ENCODE peak calls at places on chromosomes 11 and 22, in seven cellular contexts. H is left ventricle myocardium inferior; X is esophagus squamous epithelium; Y is neural crest cell; Q is heart right ventricle; I is psoas muscle; Z is CD4-positive, alpha-beta T cell. N is an unnamed sample.

GRCh38 chr22:44186121-44186510 is 5.4 kb downstream of the PARVG start:
- DNase-seq in Y (no peak), I (no peak), Q (no peak), Z (no peak), H (no peak), X (no peak), N (no peak)

GRCh38 chr11:78030429-78031325 is 7.6 kb upstream of the KCTD14 start:
- DNase-seq in I (peak), Z (no peak), X (no peak), Y (no peak), Q (peak), H (peak), N (no peak)

GRCh38 chr11:87306260-87306861 is 268.6 kb downstream of the TMEM135 start:
- DNase-seq in H (no peak), I (no peak), Y (no peak), Q (no peak), Z (no peak), X (no peak), N (no peak)

GRCh38 chr11:12099132-12099873 is 11.1 kb upstream of the MICAL2 start:
- DNase-seq in H (no peak), I (no peak), Q (no peak), Z (no peak), Y (no peak), X (no peak), N (no peak)

GRCh38 chr22:40401532-40401931 is 31.1 kb downstream of the SGSM3 start:
- DNase-seq in Z (peak), I (no peak), X (no peak), Y (no peak), Q (no peak), H (no peak), N (no peak)

GRCh38 chr11:118306556-118306955 is 2.0 kb downstream of the CD3E start:
- DNase-seq in H (no peak), Y (no peak), Z (no peak), I (no peak), X (no peak), Q (no peak), N (no peak)

GRCh38 chr11:19660076-19660475 is 52.6 kb upstream of the NAV2 start:
- DNase-seq in Z (no peak), H (no peak), X (no peak), Q (no peak), Y (no peak), I (no peak), N (peak)

GRCh38 chr11:107719557-107720304 is 7.9 kb upstream of the SLN start:
- DNase-seq in Z (no peak), X (no peak), I (no peak), Y (no peak), Q (no peak), H (no peak), N (no peak)

GRCh38 chr22:49298834-49299750 is 528.6 kb downstream of the BRD1 start:
- DNase-seq in Z (peak), I (no peak), H (no peak), Q (peak), X (no peak), Y (no peak), N (no peak)

GRCh38 chr11:72840780-72841179 is 26.6 kb downstream of the ATG16L2 start:
- DNase-seq in Y (no peak), Q (no peak), X (no peak), I (no peak), Z (no peak), H (no peak), N (no peak)

GRCh38 chr11:67027483-67027930 is 4.6 kb downstream of the SYT12 start:
- DNase-seq in H (no peak), I (no peak), Z (no peak), X (no peak), Y (no peak), Q (no peak), N (no peak)

GRCh38 chr22:38398609-38399401 is 56.2 kb downstream of the KCNJ4 start:
- DNase-seq in X (peak), Q (peak), I (peak), H (peak), Y (peak), Z (peak), N (peak)

GRCh38 chr22:46826438-46826837 is 64.0 kb downstream of the TBC1D22A start:
- DNase-seq in Q (no peak), H (no peak), I (no peak), X (no peak), Z (no peak), Y (no peak), N (no peak)

GRCh38 chr11:44286268-44286880 is 23.6 kb downstream of the ALX4 start:
- DNase-seq in Z (peak), I (peak), X (no peak), H (no peak), Y (peak), Q (peak), N (peak)

GRCh38 chr11:61826930-61827572 is 1.0 kb upstream of the FADS2 start:
- DNase-seq in H (no peak), Q (no peak), I (no peak), X (no peak), Z (no peak), Y (no peak), N (peak)

GRCh38 chr11:5618807-5619206 is 6.0 kb upstream of the TRIM34 start:
- DNase-seq in Y (no peak), H (no peak), Q (no peak), Z (no peak), I (no peak), X (no peak), N (no peak)

GRCh38 chr22:17085277-17086091 is 684 bp downstream of the IL17RA start:
- DNase-seq in Z (peak), X (no peak), H (peak), Q (no peak), Y (no peak), I (peak), N (no peak)

GRCh38 chr11:2477254-2477653 is 32.4 kb downstream of the KCNQ1 start:
- DNase-seq in I (no peak), Z (no peak), H (no peak), X (no peak), Y (no peak), Q (no peak), N (no peak)

GRCh38 chr11:102669664-102670063 is 35.9 kb downstream of the MMP27 start:
- DNase-seq in Y (no peak), X (no peak), H (no peak), Z (no peak), I (no peak), Q (no peak), N (no peak)

GRCh38 chr11:122215244-122215992 is 99.4 kb upstream of the BLID start:
- DNase-seq in Q (peak), Z (no peak), X (no peak), H (peak), I (peak), Y (peak), N (peak)

GRCh38 chr11:46363455-46363920 is 16.2 kb downstream of the DGKZ start:
- DNase-seq in Z (no peak), Y (no peak), Q (peak), X (no peak), I (peak), H (peak), N (no peak)

GRCh38 chr11:31236052-31236652 is 133.4 kb downstream of the DCDC1 start:
- DNase-seq in I (no peak), Q (no peak), H (no peak), X (no peak), Z (no peak), Y (no peak), N (no peak)

GRCh38 chr11:101835465-101836063 is 79.2 kb upstream of the CEP126 start:
- DNase-seq in Z (no peak), I (no peak), Y (no peak), Q (no peak), X (no peak), H (no peak), N (no peak)

GRCh38 chr11:58142781-58143180 is 17.5 kb upstream of the OR9I1 start:
- DNase-seq in I (no peak), X (no peak), Y (no peak), Z (no peak), Q (no peak), H (no peak), N (no peak)

GRCh38 chr11:61392991-61393595 is 706 bp downstream of the TMEM216 start:
- DNase-seq in I (no peak), Z (no peak), Q (no peak), Y (no peak), H (no peak), X (no peak), N (peak)

GRCh38 chr11:2929880-2930704 is 872 bp upstream of the PHLDA2 start:
- DNase-seq in Q (no peak), Y (no peak), H (no peak), X (no peak), Z (no peak), I (peak), N (peak)

GRCh38 chr11:123494195-123495050 is 64.4 kb downstream of the GRAMD1B start:
- DNase-seq in Y (no peak), I (no peak), Q (no peak), Z (no peak), H (no peak), X (no peak), N (no peak)

GRCh38 chr22:38172489-38173155 is 9.0 kb downstream of the PLA2G6 start:
- DNase-seq in X (no peak), Z (no peak), I (peak), H (peak), Y (no peak), Q (peak), N (no peak)

GRCh38 chr11:62142043-62142375 is 18.2 kb downstream of the INCENP start:
- DNase-seq in Z (peak), X (no peak), I (no peak), H (no peak), Q (no peak), Y (no peak), N (no peak)

GRCh38 chr11:64038500-64038899 is 2.8 kb downstream of the FLRT1 start:
- DNase-seq in X (no peak), H (no peak), Z (no peak), Q (no peak), Y (no peak), I (no peak), N (no peak)

GRCh38 chr11:134466035-134466908 is 54.2 kb upstream of the B3GAT1 start:
- DNase-seq in H (no peak), X (no peak), Y (peak), Q (no peak), I (no peak), Z (no peak), N (no peak)

GRCh38 chr22:47197735-47198500 is 435.5 kb downstream of the TBC1D22A start:
- DNase-seq in Y (no peak), Z (peak), I (no peak), H (no peak), X (no peak), Q (no peak), N (no peak)

GRCh38 chr11:56700242-56700918 is 1.5 kb downstream of the OR9G1 start:
- DNase-seq in Q (no peak), I (no peak), Z (no peak), H (no peak), X (no peak), Y (no peak), N (no peak)

GRCh38 chr11:107102692-107103463 is 84.6 kb upstream of the GUCY1A2 start:
- DNase-seq in I (peak), Z (no peak), Y (no peak), X (no peak), H (no peak), Q (no peak), N (no peak)

GRCh38 chr22:37609240-37610152 is 862 bp downstream of the GGA1 start:
- DNase-seq in Z (no peak), I (no peak), H (no peak), Q (no peak), X (no peak), Y (no peak), N (peak)

GRCh38 chr22:36365020-36365411 is 22.8 kb downstream of the MYH9 start:
- DNase-seq in X (no peak), I (peak), Y (no peak), H (peak), Z (peak), Q (peak), N (peak)

GRCh38 chr11:113166280-113166679 is 148.1 kb upstream of the TTC12 start:
- DNase-seq in Z (no peak), Y (no peak), I (no peak), X (no peak), H (no peak), Q (no peak), N (no peak)

GRCh38 chr11:36041988-36042606 is 98.2 kb downstream of the LDLRAD3 start:
- DNase-seq in H (no peak), Q (no peak), Z (no peak), Y (no peak), X (no peak), I (no peak), N (peak)
- TF ChIP-seq CTCF in H (peak), Q (peak), Z (no peak), Y (peak), X (peak), I (peak), N (peak)

DNA sequence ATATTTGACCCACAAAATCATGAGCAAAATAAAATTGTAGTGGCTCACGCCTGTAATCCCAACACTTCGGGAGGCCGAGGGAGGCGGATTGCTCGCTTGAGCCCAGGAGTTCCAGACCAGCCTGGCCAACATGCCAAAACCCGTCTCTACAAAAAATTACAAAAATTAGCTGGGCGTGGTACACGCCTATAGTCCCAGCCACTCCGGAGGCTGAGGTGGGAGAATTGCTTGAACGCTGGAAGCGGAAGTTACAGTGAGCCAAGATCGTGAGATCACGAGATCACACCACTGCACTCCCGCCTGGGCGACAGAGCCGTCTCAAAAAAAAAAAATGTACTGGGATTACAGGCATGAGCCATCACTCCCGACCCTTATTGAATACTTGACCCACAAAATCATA is 2.0 kb upstream of the RRAS2 start:
- DNase-seq in Z (no peak), H (no peak), X (no peak), Q (no peak), Y (no peak), I (no peak), N (no peak)
- TF ChIP-seq CTCF in Z (no peak), H (no peak), X (no peak), Q (no peak), Y (no peak), I (no peak), N (no peak)

DNA sequence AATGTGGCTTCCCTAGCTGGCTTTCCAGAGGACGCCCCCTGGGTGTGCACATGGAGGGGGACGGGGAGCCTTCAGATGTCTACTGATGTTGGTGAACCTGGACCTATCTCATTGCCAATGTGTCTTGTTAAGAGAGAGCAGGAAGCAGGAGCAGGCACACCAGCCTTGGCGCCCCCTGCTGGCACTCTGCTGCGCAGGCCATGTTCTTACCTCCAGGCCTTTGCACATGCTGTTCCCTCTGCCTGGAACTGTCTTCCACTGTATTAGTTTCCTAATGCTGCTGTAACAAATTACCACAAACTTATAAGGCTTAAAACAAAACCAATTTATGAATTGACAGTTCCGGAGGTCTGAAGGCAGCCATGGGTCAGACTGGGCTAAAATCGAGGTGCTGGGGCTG is 23.6 kb upstream of the MN1 start:
- DNase-seq in Z (no peak), Y (peak), I (no peak), H (no peak), Q (no peak), X (no peak), N (no peak)
- TF ChIP-seq CTCF in Z (no peak), Y (peak), I (peak), H (peak), Q (peak), X (no peak), N (no peak)

DNA sequence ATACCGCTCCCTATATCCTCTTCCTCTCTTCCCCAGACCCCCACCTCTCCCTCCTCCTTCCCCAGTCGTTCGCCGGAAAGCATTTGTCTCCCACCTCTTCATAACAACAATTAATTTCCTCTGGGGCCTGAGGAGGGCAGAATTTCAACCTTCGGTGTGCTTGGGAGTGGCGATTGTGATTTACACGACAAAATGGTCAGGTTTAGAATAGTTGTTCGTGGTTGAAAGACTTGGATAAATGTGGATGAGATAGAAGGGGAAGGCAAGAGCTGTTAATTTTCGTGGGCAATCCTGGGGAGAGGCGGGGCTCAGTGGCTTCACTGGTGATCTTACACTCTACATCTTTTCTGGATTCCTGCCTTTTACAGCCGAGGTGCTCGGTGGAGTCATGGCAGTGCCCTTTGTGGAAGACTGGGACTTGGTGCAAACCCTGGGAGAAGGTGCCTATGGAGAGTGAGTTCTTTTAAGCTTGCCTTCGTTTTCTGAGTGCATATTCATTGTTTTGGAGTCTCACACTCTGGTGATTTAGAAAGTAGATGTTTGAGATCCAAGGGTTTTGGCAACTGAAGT is 1.5 kb downstream of the CHEK1 start:
- DNase-seq in H (no peak), Q (no peak), Z (no peak), I (no peak), X (no peak), Y (no peak), N (peak)
- TF ChIP-seq CTCF in H (no peak), Q (peak), Z (peak), I (no peak), X (no peak), Y (peak), N (peak)

DNA sequence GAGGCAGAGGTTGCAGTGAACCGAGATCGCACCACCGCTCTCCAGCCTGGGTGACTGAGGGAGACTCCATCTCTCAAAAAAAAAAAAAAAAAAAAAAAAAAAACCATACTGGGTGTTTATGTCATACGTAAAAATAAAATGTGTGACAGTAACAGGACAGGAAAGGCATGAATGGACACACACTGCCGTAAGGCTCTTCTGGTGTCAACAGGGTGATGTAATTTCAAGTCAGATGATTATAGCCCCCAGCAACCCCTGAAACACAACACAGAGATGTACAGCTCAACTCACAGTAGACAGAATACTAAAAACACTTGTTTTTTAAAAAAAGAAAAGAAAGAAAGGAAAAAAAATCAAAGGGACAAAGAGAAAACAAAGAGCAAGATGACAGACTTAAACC is 22.2 kb downstream of the SBF1 start:
- DNase-seq in H (no peak), I (no peak), Q (no peak), X (no peak), Z (no peak), Y (no peak), N (no peak)
- TF ChIP-seq CTCF in H (no peak), I (no peak), Q (no peak), X (no peak), Z (no peak), Y (no peak), N (no peak)

GRCh38 chr11:6666302-6667183 is 10.9 kb upstream of the DCHS1 start:
- DNase-seq in I (no peak), H (no peak), Y (no peak), Q (no peak), Z (no peak), X (no peak), N (no peak)
- TF ChIP-seq CTCF in I (no peak), H (no peak), Y (no peak), Q (no peak), Z (no peak), X (no peak), N (no peak)

DNA sequence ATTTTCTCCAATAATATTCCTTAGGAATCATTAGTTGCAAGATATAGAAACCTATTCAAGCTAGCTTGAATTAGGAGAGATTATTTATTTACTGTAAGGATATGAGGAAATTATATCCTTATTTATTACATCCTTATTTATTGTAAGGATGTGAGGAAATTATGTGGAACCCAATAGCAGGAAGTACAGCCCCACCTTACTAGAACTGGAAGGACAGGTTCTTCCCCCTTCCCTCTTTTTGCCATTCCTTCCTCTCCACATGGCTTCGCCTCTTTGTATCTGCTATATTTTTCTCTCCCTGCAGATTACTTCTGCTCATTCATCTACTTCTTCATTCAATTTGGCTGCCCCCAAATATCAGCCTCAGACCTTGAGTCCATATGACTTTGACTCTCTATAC is 49.5 kb upstream of the B3GNT6 start:
- DNase-seq in Q (no peak), I (no peak), X (no peak), Y (no peak), Z (no peak), H (no peak), N (no peak)
- TF ChIP-seq CTCF in Q (no peak), I (no peak), X (no peak), Y (no peak), Z (no peak), H (no peak), N (no peak)